ENCODE peak calls at places on chromosomes 12 and 14, in nine cellular contexts. One of them, this sample, is unnamed.

GRCh38 chr12:7877421-7877820 is 4.7 kb upstream of the SLC2A14 start:
- DNase-seq in SK-N-SH: no peak
- DNase-seq in HCT116: no peak
- DNase-seq in GM12878: no peak
- DNase-seq in A549: no peak
- DNase-seq in Panc1: no peak
- DNase-seq in K562: no peak
- DNase-seq in HepG2: no peak
- DNase-seq in HL-60: no peak
- DNase-seq in this sample: no peak

GRCh38 chr14:88476375-88476774 is 78.4 kb downstream of the PTPN21 start:
- DNase-seq in SK-N-SH: no peak
- DNase-seq in HCT116: no peak
- DNase-seq in GM12878: no peak
- DNase-seq in A549: no peak
- DNase-seq in Panc1: no peak
- DNase-seq in K562: no peak
- DNase-seq in HepG2: no peak
- DNase-seq in HL-60: no peak
- DNase-seq in this sample: no peak

GRCh38 chr12:56271031-56271430 is 4.3 kb downstream of the COQ10A start:
- DNase-seq in SK-N-SH: no peak
- DNase-seq in HCT116: no peak
- DNase-seq in GM12878: no peak
- DNase-seq in A549: peak; percentile 50
- DNase-seq in Panc1: no peak
- DNase-seq in K562: peak; percentile 58
- DNase-seq in HepG2: no peak
- DNase-seq in HL-60: no peak
- DNase-seq in this sample: peak; percentile 61

GRCh38 chr14:76169776-76170175 is 18.1 kb downstream of the GPATCH2L start:
- DNase-seq in SK-N-SH: no peak
- DNase-seq in HCT116: no peak
- DNase-seq in GM12878: no peak
- DNase-seq in A549: no peak
- DNase-seq in Panc1: no peak
- DNase-seq in K562: no peak
- DNase-seq in HepG2: no peak
- DNase-seq in HL-60: no peak
- DNase-seq in this sample: no peak

GRCh38 chr14:68377459-68377858 is 415.4 kb downstream of the ZFP36L1 start:
- DNase-seq in SK-N-SH: no peak
- DNase-seq in HCT116: no peak
- DNase-seq in GM12878: no peak
- DNase-seq in A549: no peak
- DNase-seq in Panc1: no peak
- DNase-seq in K562: peak; percentile 82
- DNase-seq in HepG2: peak; percentile 92
- DNase-seq in HL-60: peak; percentile 46
- DNase-seq in this sample: no peak

GRCh38 chr14:20332386-20332945 is 613 bp downstream of the CCNB1IP1 start:
- DNase-seq in SK-N-SH: peak; percentile 21
- DNase-seq in HCT116: no peak
- DNase-seq in GM12878: no peak
- DNase-seq in A549: no peak
- DNase-seq in Panc1: no peak
- DNase-seq in K562: peak; percentile 37
- DNase-seq in HepG2: peak; percentile 42
- DNase-seq in HL-60: no peak
- DNase-seq in this sample: peak; percentile 31

GRCh38 chr12:105253882-105254513 is 18.0 kb upstream of the APPL2 start:
- DNase-seq in SK-N-SH: no peak
- DNase-seq in HCT116: no peak
- DNase-seq in GM12878: no peak
- DNase-seq in A549: peak; percentile 39
- DNase-seq in Panc1: no peak
- DNase-seq in K562: no peak
- DNase-seq in HepG2: peak; percentile 23
- DNase-seq in HL-60: no peak
- DNase-seq in this sample: no peak

GRCh38 chr14:72850360-72850759 is 43.5 kb downstream of the DPF3 start:
- DNase-seq in SK-N-SH: no peak
- DNase-seq in HCT116: no peak
- DNase-seq in GM12878: no peak
- DNase-seq in A549: no peak
- DNase-seq in Panc1: no peak
- DNase-seq in K562: no peak
- DNase-seq in HepG2: peak; percentile 12
- DNase-seq in HL-60: no peak
- DNase-seq in this sample: no peak

GRCh38 chr14:61196792-61197191 is 84.3 kb downstream of the TMEM30B start:
- DNase-seq in SK-N-SH: no peak
- DNase-seq in HCT116: no peak
- DNase-seq in GM12878: no peak
- DNase-seq in A549: peak; percentile 27
- DNase-seq in Panc1: no peak
- DNase-seq in K562: no peak
- DNase-seq in HepG2: peak; percentile 31
- DNase-seq in HL-60: no peak
- DNase-seq in this sample: no peak

DNA sequence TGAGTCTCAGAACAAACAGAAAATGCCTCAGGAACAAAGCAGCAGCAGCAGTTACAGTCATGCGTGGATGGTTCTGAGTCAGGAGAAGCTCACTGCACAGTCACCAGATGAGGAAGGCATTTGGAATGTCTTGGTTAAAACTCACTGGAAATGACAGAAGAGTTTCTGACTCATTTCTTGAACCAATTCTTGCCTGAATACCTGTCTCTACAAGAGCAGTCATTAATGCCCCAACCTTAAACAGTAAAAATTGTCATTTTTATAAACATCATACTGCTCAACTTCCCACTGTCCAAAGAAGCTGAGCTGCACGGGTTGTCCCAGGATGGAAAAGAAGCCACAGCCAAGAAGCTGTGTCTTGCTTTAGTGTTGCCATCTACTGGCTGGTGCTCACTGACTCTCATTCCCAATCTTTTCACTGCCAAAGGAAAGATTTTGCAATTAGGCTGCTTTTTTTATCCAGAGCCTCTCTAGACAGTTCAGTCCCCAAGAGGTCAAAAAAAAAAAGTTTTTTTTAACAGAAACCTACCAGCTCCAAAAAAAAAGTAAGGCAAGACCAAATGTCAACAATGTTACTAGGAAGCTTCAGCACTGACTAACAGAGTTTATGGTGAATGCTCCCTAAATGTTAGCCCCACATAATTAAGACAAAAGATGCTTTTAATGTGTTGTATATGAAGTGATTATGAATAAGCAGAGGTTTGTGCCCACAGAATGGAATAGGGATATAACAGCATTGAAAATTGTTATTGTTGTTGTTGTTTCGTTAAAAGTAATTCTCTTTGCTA is 40.4 kb downstream of the KICS2 start:
- DNase-seq in SK-N-SH: peak; percentile 50
- DNase-seq in HCT116: peak; percentile 92
- DNase-seq in GM12878: no peak
- DNase-seq in A549: peak; percentile 69
- DNase-seq in Panc1: peak; percentile 93
- DNase-seq in K562: peak; percentile 17
- DNase-seq in HepG2: peak; percentile 32
- DNase-seq in HL-60: peak; percentile 11
- DNase-seq in this sample: peak; percentile 42
- TF ChIP-seq REST in SK-N-SH: no peak
- TF ChIP-seq REST in HCT116: no peak
- TF ChIP-seq REST in GM12878: no peak
- TF ChIP-seq REST in A549: no peak
- TF ChIP-seq REST in Panc1: no peak
- TF ChIP-seq REST in K562: no peak
- TF ChIP-seq REST in HepG2: no peak
- TF ChIP-seq REST in HL-60: no peak
- TF ChIP-seq REST in this sample: no peak

GRCh38 chr12:118853634-118854033 is 127.7 kb upstream of the SRRM4 start:
- DNase-seq in SK-N-SH: no peak
- DNase-seq in HCT116: no peak
- DNase-seq in GM12878: no peak
- DNase-seq in A549: no peak
- DNase-seq in Panc1: no peak
- DNase-seq in K562: peak; percentile 7
- DNase-seq in HepG2: no peak
- DNase-seq in HL-60: no peak
- DNase-seq in this sample: peak; percentile 58
- H3K27ac ChIP-seq in SK-N-SH: no peak overlapping the region
- H3K27ac ChIP-seq in HCT116: no peak overlapping the region
- H3K27ac ChIP-seq in GM12878: no peak overlapping the region
- H3K27ac ChIP-seq in A549: no peak overlapping the region
- H3K27ac ChIP-seq in Panc1: no peak overlapping the region
- H3K27ac ChIP-seq in K562: no peak overlapping the region
- H3K27ac ChIP-seq in HepG2: no peak overlapping the region
- H3K27ac ChIP-seq in HL-60: no peak overlapping the region
- H3K27ac ChIP-seq in this sample: no peak overlapping the region

GRCh38 chr12:51592034-51592705 is 1.1 kb downstream of the SCN8A start:
- DNase-seq in SK-N-SH: peak; percentile 19
- DNase-seq in HCT116: no peak
- DNase-seq in GM12878: no peak
- DNase-seq in A549: no peak
- DNase-seq in Panc1: no peak
- DNase-seq in K562: no peak
- DNase-seq in HepG2: no peak
- DNase-seq in HL-60: no peak
- DNase-seq in this sample: peak; percentile 65
- TF ChIP-seq REST in SK-N-SH: peak; percentile 68
- TF ChIP-seq REST in HCT116: no peak
- TF ChIP-seq REST in GM12878: no peak
- TF ChIP-seq REST in A549: no peak
- TF ChIP-seq REST in Panc1: peak; percentile 20
- TF ChIP-seq REST in K562: no peak
- TF ChIP-seq REST in HepG2: no peak
- TF ChIP-seq REST in HL-60: no peak
- TF ChIP-seq REST in this sample: no peak

GRCh38 chr12:57605308-57606015 is 838 bp downstream of the DTX3 start:
- DNase-seq in SK-N-SH: peak; percentile 50
- DNase-seq in HCT116: no peak
- DNase-seq in GM12878: no peak
- DNase-seq in A549: no peak
- DNase-seq in Panc1: no peak
- DNase-seq in K562: no peak
- DNase-seq in HepG2: no peak
- DNase-seq in HL-60: no peak
- DNase-seq in this sample: peak; percentile 34
- H3K27ac ChIP-seq in SK-N-SH: peak overlapping the region; percentile 61
- H3K27ac ChIP-seq in HCT116: no peak overlapping the region
- H3K27ac ChIP-seq in GM12878: peak overlapping the region; percentile 32
- H3K27ac ChIP-seq in A549: peak overlapping the region; percentile 94
- H3K27ac ChIP-seq in Panc1: peak overlapping the region; percentile 64
- H3K27ac ChIP-seq in K562: no peak overlapping the region
- H3K27ac ChIP-seq in HepG2: peak overlapping the region; percentile 22
- H3K27ac ChIP-seq in HL-60: no peak overlapping the region
- H3K27ac ChIP-seq in this sample: no peak overlapping the region

GRCh38 chr12:64688715-64689114 is 70.5 kb downstream of the GNS start:
- DNase-seq in SK-N-SH: no peak
- DNase-seq in HCT116: no peak
- DNase-seq in GM12878: no peak
- DNase-seq in A549: no peak
- DNase-seq in Panc1: no peak
- DNase-seq in K562: no peak
- DNase-seq in HepG2: no peak
- DNase-seq in HL-60: no peak
- DNase-seq in this sample: no peak

GRCh38 chr12:64694130-64695078 is 64.8 kb downstream of the GNS start:
- DNase-seq in SK-N-SH: no peak
- DNase-seq in HCT116: no peak
- DNase-seq in GM12878: no peak
- DNase-seq in A549: no peak
- DNase-seq in Panc1: no peak
- DNase-seq in K562: peak; percentile 70
- DNase-seq in HepG2: no peak
- DNase-seq in HL-60: no peak
- DNase-seq in this sample: no peak

GRCh38 chr12:64687816-64688599 is 71.2 kb downstream of the GNS start:
- DNase-seq in SK-N-SH: peak; percentile 34
- DNase-seq in HCT116: no peak
- DNase-seq in GM12878: no peak
- DNase-seq in A549: no peak
- DNase-seq in Panc1: no peak
- DNase-seq in K562: no peak
- DNase-seq in HepG2: peak; percentile 34
- DNase-seq in HL-60: peak; percentile 73
- DNase-seq in this sample: no peak

GRCh38 chr12:64691793-64692583 is 67.2 kb downstream of the GNS start:
- DNase-seq in SK-N-SH: no peak
- DNase-seq in HCT116: no peak
- DNase-seq in GM12878: no peak
- DNase-seq in A549: no peak
- DNase-seq in Panc1: no peak
- DNase-seq in K562: no peak
- DNase-seq in HepG2: no peak
- DNase-seq in HL-60: no peak
- DNase-seq in this sample: peak; percentile 58

GRCh38 chr12:64691227-64691792 is 67.9 kb downstream of the GNS start:
- DNase-seq in SK-N-SH: no peak
- DNase-seq in HCT116: no peak
- DNase-seq in GM12878: no peak
- DNase-seq in A549: no peak
- DNase-seq in Panc1: no peak
- DNase-seq in K562: no peak
- DNase-seq in HepG2: no peak
- DNase-seq in HL-60: no peak
- DNase-seq in this sample: peak; percentile 85
- TF ChIP-seq REST in SK-N-SH: no peak
- TF ChIP-seq REST in HCT116: no peak
- TF ChIP-seq REST in GM12878: no peak
- TF ChIP-seq REST in A549: no peak
- TF ChIP-seq REST in Panc1: no peak
- TF ChIP-seq REST in K562: no peak
- TF ChIP-seq REST in HepG2: no peak
- TF ChIP-seq REST in HL-60: no peak
- TF ChIP-seq REST in this sample: no peak